ENCODE peak calls at places on chromosomes 13 and 19, in eight cellular contexts. One of them, this sample, is unnamed.

GRCh38 chr13:94711561-94712286 is 621 bp downstream of the SOX21 start:
- DNase-seq in CD4-positive, alpha-beta memory T cell: no peak
- DNase-seq in KG1: no peak
- DNase-seq in activated naive CD4-positive, alpha-beta T cell treated with anti-CD3 and anti-CD28 coated beads, Interleukin-2, amount 10 ng/mL, durations not matched to agents 7 days and 5 days: peak
- DNase-seq in stimulated activated CD4-positive, alpha-beta T cell treated with anti-CD3 and anti-CD28 coated beads, Interleukin-4, amount 100 ng/mL, for 1 hour: no peak
- DNase-seq in COR-L47: peak
- DNase-seq in naive thymus-derived CD8-positive, alpha-beta T cell: no peak
- DNase-seq in HS-5: no peak
- DNase-seq in this sample: peak

GRCh38 chr19:8304841-8305621 is 3.1 kb downstream of the CD320 start:
- DNase-seq in CD4-positive, alpha-beta memory T cell: no peak
- DNase-seq in KG1: no peak
- DNase-seq in activated naive CD4-positive, alpha-beta T cell treated with anti-CD3 and anti-CD28 coated beads, Interleukin-2, amount 10 ng/mL, durations not matched to agents 7 days and 5 days: peak
- DNase-seq in stimulated activated CD4-positive, alpha-beta T cell treated with anti-CD3 and anti-CD28 coated beads, Interleukin-4, amount 100 ng/mL, for 1 hour: peak
- DNase-seq in COR-L47: no peak
- DNase-seq in naive thymus-derived CD8-positive, alpha-beta T cell: peak
- DNase-seq in HS-5: no peak
- DNase-seq in this sample: no peak

GRCh38 chr19:47152205-47152604 is 21.6 kb downstream of the SAE1 start:
- DNase-seq in CD4-positive, alpha-beta memory T cell: no peak
- DNase-seq in KG1: no peak
- DNase-seq in activated naive CD4-positive, alpha-beta T cell treated with anti-CD3 and anti-CD28 coated beads, Interleukin-2, amount 10 ng/mL, durations not matched to agents 7 days and 5 days: no peak
- DNase-seq in stimulated activated CD4-positive, alpha-beta T cell treated with anti-CD3 and anti-CD28 coated beads, Interleukin-4, amount 100 ng/mL, for 1 hour: no peak
- DNase-seq in COR-L47: no peak
- DNase-seq in naive thymus-derived CD8-positive, alpha-beta T cell: no peak
- DNase-seq in HS-5: no peak
- DNase-seq in this sample: no peak

GRCh38 chr19:20165971-20166592 is 932 bp upstream of the ZNF486 start:
- DNase-seq in CD4-positive, alpha-beta memory T cell: no peak
- DNase-seq in KG1: no peak
- DNase-seq in activated naive CD4-positive, alpha-beta T cell treated with anti-CD3 and anti-CD28 coated beads, Interleukin-2, amount 10 ng/mL, durations not matched to agents 7 days and 5 days: no peak
- DNase-seq in stimulated activated CD4-positive, alpha-beta T cell treated with anti-CD3 and anti-CD28 coated beads, Interleukin-4, amount 100 ng/mL, for 1 hour: no peak
- DNase-seq in COR-L47: no peak
- DNase-seq in naive thymus-derived CD8-positive, alpha-beta T cell: no peak
- DNase-seq in HS-5: no peak
- DNase-seq in this sample: no peak

GRCh38 chr13:51006067-51006800 is 96.6 kb downstream of the RNASEH2B start:
- DNase-seq in CD4-positive, alpha-beta memory T cell: no peak
- DNase-seq in KG1: no peak
- DNase-seq in activated naive CD4-positive, alpha-beta T cell treated with anti-CD3 and anti-CD28 coated beads, Interleukin-2, amount 10 ng/mL, durations not matched to agents 7 days and 5 days: no peak
- DNase-seq in stimulated activated CD4-positive, alpha-beta T cell treated with anti-CD3 and anti-CD28 coated beads, Interleukin-4, amount 100 ng/mL, for 1 hour: no peak
- DNase-seq in COR-L47: no peak
- DNase-seq in naive thymus-derived CD8-positive, alpha-beta T cell: no peak
- DNase-seq in HS-5: no peak
- DNase-seq in this sample: no peak

GRCh38 chr13:80339578-80339840 is 1.4 kb downstream of the SPRY2 start:
- DNase-seq in CD4-positive, alpha-beta memory T cell: no peak
- DNase-seq in KG1: no peak
- DNase-seq in activated naive CD4-positive, alpha-beta T cell treated with anti-CD3 and anti-CD28 coated beads, Interleukin-2, amount 10 ng/mL, durations not matched to agents 7 days and 5 days: no peak
- DNase-seq in stimulated activated CD4-positive, alpha-beta T cell treated with anti-CD3 and anti-CD28 coated beads, Interleukin-4, amount 100 ng/mL, for 1 hour: no peak
- DNase-seq in COR-L47: no peak
- DNase-seq in naive thymus-derived CD8-positive, alpha-beta T cell: no peak
- DNase-seq in HS-5: no peak
- DNase-seq in this sample: peak

GRCh38 chr19:45130236-45130635 is 30.5 kb downstream of the NKPD1 start:
- DNase-seq in CD4-positive, alpha-beta memory T cell: no peak
- DNase-seq in KG1: no peak
- DNase-seq in activated naive CD4-positive, alpha-beta T cell treated with anti-CD3 and anti-CD28 coated beads, Interleukin-2, amount 10 ng/mL, durations not matched to agents 7 days and 5 days: no peak
- DNase-seq in stimulated activated CD4-positive, alpha-beta T cell treated with anti-CD3 and anti-CD28 coated beads, Interleukin-4, amount 100 ng/mL, for 1 hour: no peak
- DNase-seq in COR-L47: no peak
- DNase-seq in naive thymus-derived CD8-positive, alpha-beta T cell: no peak
- DNase-seq in HS-5: no peak
- DNase-seq in this sample: no peak

GRCh38 chr13:46567671-46568070 is 14.7 kb downstream of the LRCH1 start:
- DNase-seq in CD4-positive, alpha-beta memory T cell: no peak
- DNase-seq in KG1: no peak
- DNase-seq in activated naive CD4-positive, alpha-beta T cell treated with anti-CD3 and anti-CD28 coated beads, Interleukin-2, amount 10 ng/mL, durations not matched to agents 7 days and 5 days: no peak
- DNase-seq in stimulated activated CD4-positive, alpha-beta T cell treated with anti-CD3 and anti-CD28 coated beads, Interleukin-4, amount 100 ng/mL, for 1 hour: no peak
- DNase-seq in COR-L47: no peak
- DNase-seq in naive thymus-derived CD8-positive, alpha-beta T cell: no peak
- DNase-seq in HS-5: no peak
- DNase-seq in this sample: no peak

GRCh38 chr13:101881593-101881992 is 429.1 kb downstream of the ITGBL1 start:
- DNase-seq in CD4-positive, alpha-beta memory T cell: no peak
- DNase-seq in KG1: no peak
- DNase-seq in activated naive CD4-positive, alpha-beta T cell treated with anti-CD3 and anti-CD28 coated beads, Interleukin-2, amount 10 ng/mL, durations not matched to agents 7 days and 5 days: no peak
- DNase-seq in stimulated activated CD4-positive, alpha-beta T cell treated with anti-CD3 and anti-CD28 coated beads, Interleukin-4, amount 100 ng/mL, for 1 hour: no peak
- DNase-seq in COR-L47: no peak
- DNase-seq in naive thymus-derived CD8-positive, alpha-beta T cell: no peak
- DNase-seq in HS-5: no peak
- DNase-seq in this sample: no peak

GRCh38 chr19:15934332-15935078 is at the start of gene CYP4F11:
- DNase-seq in CD4-positive, alpha-beta memory T cell: no peak
- DNase-seq in KG1: no peak
- DNase-seq in activated naive CD4-positive, alpha-beta T cell treated with anti-CD3 and anti-CD28 coated beads, Interleukin-2, amount 10 ng/mL, durations not matched to agents 7 days and 5 days: no peak
- DNase-seq in stimulated activated CD4-positive, alpha-beta T cell treated with anti-CD3 and anti-CD28 coated beads, Interleukin-4, amount 100 ng/mL, for 1 hour: no peak
- DNase-seq in COR-L47: peak
- DNase-seq in naive thymus-derived CD8-positive, alpha-beta T cell: no peak
- DNase-seq in HS-5: no peak
- DNase-seq in this sample: no peak

GRCh38 chr13:98310485-98311199 is 133.6 kb upstream of the RNF113B start:
- DNase-seq in CD4-positive, alpha-beta memory T cell: no peak
- DNase-seq in KG1: no peak
- DNase-seq in activated naive CD4-positive, alpha-beta T cell treated with anti-CD3 and anti-CD28 coated beads, Interleukin-2, amount 10 ng/mL, durations not matched to agents 7 days and 5 days: no peak
- DNase-seq in stimulated activated CD4-positive, alpha-beta T cell treated with anti-CD3 and anti-CD28 coated beads, Interleukin-4, amount 100 ng/mL, for 1 hour: no peak
- DNase-seq in COR-L47: no peak
- DNase-seq in naive thymus-derived CD8-positive, alpha-beta T cell: no peak
- DNase-seq in HS-5: no peak
- DNase-seq in this sample: no peak

GRCh38 chr19:50822661-50823208 is 852 bp downstream of the KLK1 start:
- DNase-seq in CD4-positive, alpha-beta memory T cell: no peak
- DNase-seq in KG1: no peak
- DNase-seq in activated naive CD4-positive, alpha-beta T cell treated with anti-CD3 and anti-CD28 coated beads, Interleukin-2, amount 10 ng/mL, durations not matched to agents 7 days and 5 days: no peak
- DNase-seq in stimulated activated CD4-positive, alpha-beta T cell treated with anti-CD3 and anti-CD28 coated beads, Interleukin-4, amount 100 ng/mL, for 1 hour: no peak
- DNase-seq in COR-L47: no peak
- DNase-seq in naive thymus-derived CD8-positive, alpha-beta T cell: no peak
- DNase-seq in HS-5: no peak
- DNase-seq in this sample: no peak

GRCh38 chr19:35290381-35291135 is 1.4 kb upstream of the MAG start:
- DNase-seq in CD4-positive, alpha-beta memory T cell: no peak
- DNase-seq in KG1: no peak
- DNase-seq in activated naive CD4-positive, alpha-beta T cell treated with anti-CD3 and anti-CD28 coated beads, Interleukin-2, amount 10 ng/mL, durations not matched to agents 7 days and 5 days: no peak
- DNase-seq in stimulated activated CD4-positive, alpha-beta T cell treated with anti-CD3 and anti-CD28 coated beads, Interleukin-4, amount 100 ng/mL, for 1 hour: no peak
- DNase-seq in COR-L47: no peak
- DNase-seq in naive thymus-derived CD8-positive, alpha-beta T cell: no peak
- DNase-seq in HS-5: no peak
- DNase-seq in this sample: no peak

GRCh38 chr13:73932091-73932490 is 202.1 kb downstream of the KLF12 start:
- DNase-seq in CD4-positive, alpha-beta memory T cell: no peak
- DNase-seq in KG1: no peak
- DNase-seq in activated naive CD4-positive, alpha-beta T cell treated with anti-CD3 and anti-CD28 coated beads, Interleukin-2, amount 10 ng/mL, durations not matched to agents 7 days and 5 days: no peak
- DNase-seq in stimulated activated CD4-positive, alpha-beta T cell treated with anti-CD3 and anti-CD28 coated beads, Interleukin-4, amount 100 ng/mL, for 1 hour: no peak
- DNase-seq in COR-L47: no peak
- DNase-seq in naive thymus-derived CD8-positive, alpha-beta T cell: no peak
- DNase-seq in HS-5: no peak
- DNase-seq in this sample: no peak

GRCh38 chr19:47339196-47339880 is 7.4 kb downstream of the C5AR2 start:
- DNase-seq in CD4-positive, alpha-beta memory T cell: no peak
- DNase-seq in KG1: no peak
- DNase-seq in activated naive CD4-positive, alpha-beta T cell treated with anti-CD3 and anti-CD28 coated beads, Interleukin-2, amount 10 ng/mL, durations not matched to agents 7 days and 5 days: no peak
- DNase-seq in stimulated activated CD4-positive, alpha-beta T cell treated with anti-CD3 and anti-CD28 coated beads, Interleukin-4, amount 100 ng/mL, for 1 hour: no peak
- DNase-seq in COR-L47: no peak
- DNase-seq in naive thymus-derived CD8-positive, alpha-beta T cell: no peak
- DNase-seq in HS-5: no peak
- DNase-seq in this sample: no peak

GRCh38 chr13:83515267-83515666 is 367.0 kb downstream of the SLITRK1 start:
- DNase-seq in CD4-positive, alpha-beta memory T cell: no peak
- DNase-seq in KG1: no peak
- DNase-seq in activated naive CD4-positive, alpha-beta T cell treated with anti-CD3 and anti-CD28 coated beads, Interleukin-2, amount 10 ng/mL, durations not matched to agents 7 days and 5 days: no peak
- DNase-seq in stimulated activated CD4-positive, alpha-beta T cell treated with anti-CD3 and anti-CD28 coated beads, Interleukin-4, amount 100 ng/mL, for 1 hour: no peak
- DNase-seq in COR-L47: no peak
- DNase-seq in naive thymus-derived CD8-positive, alpha-beta T cell: no peak
- DNase-seq in HS-5: no peak
- DNase-seq in this sample: peak

GRCh38 chr13:95485045-95485517 is 67.4 kb upstream of the CLDN10 start:
- DNase-seq in CD4-positive, alpha-beta memory T cell: no peak
- DNase-seq in KG1: no peak
- DNase-seq in activated naive CD4-positive, alpha-beta T cell treated with anti-CD3 and anti-CD28 coated beads, Interleukin-2, amount 10 ng/mL, durations not matched to agents 7 days and 5 days: no peak
- DNase-seq in stimulated activated CD4-positive, alpha-beta T cell treated with anti-CD3 and anti-CD28 coated beads, Interleukin-4, amount 100 ng/mL, for 1 hour: no peak
- DNase-seq in COR-L47: no peak
- DNase-seq in naive thymus-derived CD8-positive, alpha-beta T cell: no peak
- DNase-seq in HS-5: no peak
- DNase-seq in this sample: peak

GRCh38 chr13:68616600-68617222 is 1386.6 kb upstream of the PCDH9 start:
- DNase-seq in CD4-positive, alpha-beta memory T cell: no peak
- DNase-seq in KG1: no peak
- DNase-seq in activated naive CD4-positive, alpha-beta T cell treated with anti-CD3 and anti-CD28 coated beads, Interleukin-2, amount 10 ng/mL, durations not matched to agents 7 days and 5 days: no peak
- DNase-seq in stimulated activated CD4-positive, alpha-beta T cell treated with anti-CD3 and anti-CD28 coated beads, Interleukin-4, amount 100 ng/mL, for 1 hour: no peak
- DNase-seq in COR-L47: no peak
- DNase-seq in naive thymus-derived CD8-positive, alpha-beta T cell: no peak
- DNase-seq in HS-5: no peak
- DNase-seq in this sample: no peak

GRCh38 chr13:42847891-42848663 is 66.7 kb downstream of the FAM216B start:
- DNase-seq in CD4-positive, alpha-beta memory T cell: no peak
- DNase-seq in KG1: no peak
- DNase-seq in activated naive CD4-positive, alpha-beta T cell treated with anti-CD3 and anti-CD28 coated beads, Interleukin-2, amount 10 ng/mL, durations not matched to agents 7 days and 5 days: no peak
- DNase-seq in stimulated activated CD4-positive, alpha-beta T cell treated with anti-CD3 and anti-CD28 coated beads, Interleukin-4, amount 100 ng/mL, for 1 hour: no peak
- DNase-seq in COR-L47: no peak
- DNase-seq in naive thymus-derived CD8-positive, alpha-beta T cell: no peak
- DNase-seq in HS-5: no peak
- DNase-seq in this sample: no peak

GRCh38 chr19:35642798-35643254 is 1.3 kb downstream of the ETV2 start:
- DNase-seq in CD4-positive, alpha-beta memory T cell: no peak
- DNase-seq in KG1: no peak
- DNase-seq in activated naive CD4-positive, alpha-beta T cell treated with anti-CD3 and anti-CD28 coated beads, Interleukin-2, amount 10 ng/mL, durations not matched to agents 7 days and 5 days: no peak
- DNase-seq in stimulated activated CD4-positive, alpha-beta T cell treated with anti-CD3 and anti-CD28 coated beads, Interleukin-4, amount 100 ng/mL, for 1 hour: no peak
- DNase-seq in COR-L47: no peak
- DNase-seq in naive thymus-derived CD8-positive, alpha-beta T cell: no peak
- DNase-seq in HS-5: no peak
- DNase-seq in this sample: no peak

GRCh38 chr13:42740753-42741152 is 40.6 kb upstream of the FAM216B start:
- DNase-seq in CD4-positive, alpha-beta memory T cell: no peak
- DNase-seq in KG1: no peak
- DNase-seq in activated naive CD4-positive, alpha-beta T cell treated with anti-CD3 and anti-CD28 coated beads, Interleukin-2, amount 10 ng/mL, durations not matched to agents 7 days and 5 days: no peak
- DNase-seq in stimulated activated CD4-positive, alpha-beta T cell treated with anti-CD3 and anti-CD28 coated beads, Interleukin-4, amount 100 ng/mL, for 1 hour: no peak
- DNase-seq in COR-L47: peak
- DNase-seq in naive thymus-derived CD8-positive, alpha-beta T cell: no peak
- DNase-seq in HS-5: no peak
- DNase-seq in this sample: no peak

GRCh38 chr13:22220186-22221160 is 549.6 kb downstream of the FGF9 start:
- DNase-seq in CD4-positive, alpha-beta memory T cell: no peak
- DNase-seq in KG1: no peak
- DNase-seq in activated naive CD4-positive, alpha-beta T cell treated with anti-CD3 and anti-CD28 coated beads, Interleukin-2, amount 10 ng/mL, durations not matched to agents 7 days and 5 days: no peak
- DNase-seq in stimulated activated CD4-positive, alpha-beta T cell treated with anti-CD3 and anti-CD28 coated beads, Interleukin-4, amount 100 ng/mL, for 1 hour: no peak
- DNase-seq in COR-L47: peak
- DNase-seq in naive thymus-derived CD8-positive, alpha-beta T cell: no peak
- DNase-seq in HS-5: no peak
- DNase-seq in this sample: no peak

GRCh38 chr13:92535222-92536006 is 691.2 kb upstream of the GPC6 start:
- DNase-seq in CD4-positive, alpha-beta memory T cell: no peak
- DNase-seq in KG1: no peak
- DNase-seq in activated naive CD4-positive, alpha-beta T cell treated with anti-CD3 and anti-CD28 coated beads, Interleukin-2, amount 10 ng/mL, durations not matched to agents 7 days and 5 days: no peak
- DNase-seq in stimulated activated CD4-positive, alpha-beta T cell treated with anti-CD3 and anti-CD28 coated beads, Interleukin-4, amount 100 ng/mL, for 1 hour: no peak
- DNase-seq in COR-L47: no peak
- DNase-seq in naive thymus-derived CD8-positive, alpha-beta T cell: no peak
- DNase-seq in HS-5: no peak
- DNase-seq in this sample: no peak